ENCODE peak calls at places on chromosome 5, in four cellular contexts. F is WTC11, D is NCI-H748 treated with DMSO at 0.1 percent for 48 hours, P is ovary. L is an unnamed sample.

GRCh38 chr5:165630211-165630866 is 2124.9 kb downstream of the MAT2B start:
- DNase-seq in P (peak), F (peak), D (peak), L (peak)

GRCh38 chr5:142685418-142686209 is at the start of gene FGF1:
- DNase-seq in D (no peak), F (no peak), P (no peak), L (no peak)

GRCh38 chr5:169798906-169799660 is 162.0 kb downstream of the DOCK2 start:
- DNase-seq in P (no peak), D (no peak), F (no peak), L (no peak)

GRCh38 chr5:133400120-133400519 is 212.2 kb downstream of the FSTL4 start:
- DNase-seq in F (no peak), D (no peak), P (no peak), L (no peak)

GRCh38 chr5:19902316-19902934 is 85.6 kb downstream of the CDH18 start:
- DNase-seq in F (peak), D (no peak), P (no peak), L (no peak)

GRCh38 chr5:1127991-1128785 is 16.3 kb upstream of the SLC12A7 start:
- DNase-seq in P (no peak), D (peak), F (no peak), L (no peak)

GRCh38 chr5:164651544-164651943 is 1146.1 kb downstream of the MAT2B start:
- DNase-seq in D (no peak), F (no peak), P (no peak), L (no peak)

GRCh38 chr5:55230086-55230629 is 3.0 kb upstream of the MCIDAS start:
- DNase-seq in P (no peak), D (no peak), F (no peak), L (no peak)

GRCh38 chr5:134466241-134467069 is 54.8 kb upstream of the CDKN2AIPNL start:
- DNase-seq in P (peak), F (peak), D (peak), L (peak)